ENCODE peak calls at places on chromosomes 16 and 17, in nine cellular contexts. F, T, N, G, D, M, I, J and X are unnamed samples.

GRCh38 chr16:84024854-84025253 is 17.7 kb downstream of the SLC38A8 start:
- DNase-seq in F (no peak), T (no peak), N (peak), G (peak), D (no peak), M (no peak), I (peak), J (peak), X (no peak)

GRCh38 chr16:57684626-57685358 is 9.8 kb upstream of the DRC7 start:
- DNase-seq in F (no peak), T (no peak), N (no peak), G (no peak), D (no peak), M (no peak), I (no peak), J (no peak), X (no peak)

GRCh38 chr17:45432405-45433113 is at the start of gene ARHGAP27:
- DNase-seq in F (no peak), T (no peak), N (no peak), G (no peak), D (peak), M (no peak), I (peak), J (peak), X (peak)

GRCh38 chr16:78434401-78434800 is 334.9 kb downstream of the WWOX start:
- DNase-seq in F (no peak), T (no peak), N (no peak), G (no peak), D (no peak), M (no peak), I (no peak), J (no peak), X (no peak)

GRCh38 chr16:4828567-4829320 is 18.3 kb downstream of the GLYR1 start:
- DNase-seq in F (no peak), T (no peak), N (peak), G (no peak), D (peak), M (no peak), I (no peak), J (no peak), X (no peak)

GRCh38 chr17:61395983-61396585 is 3.6 kb upstream of the TBX2 start:
- DNase-seq in F (no peak), T (no peak), N (no peak), G (no peak), D (no peak), M (no peak), I (no peak), J (no peak), X (no peak)

GRCh38 chr17:19260958-19261357 is 23.8 kb downstream of the EPN2 start:
- DNase-seq in F (no peak), T (no peak), N (no peak), G (peak), D (no peak), M (no peak), I (no peak), J (no peak), X (no peak)

GRCh38 chr17:80356231-80356856 is 58.6 kb upstream of the ENDOV start:
- DNase-seq in F (no peak), T (no peak), N (no peak), G (no peak), D (no peak), M (no peak), I (no peak), J (no peak), X (no peak)

GRCh38 chr17:69884361-69884760 is 190.7 kb upstream of the KCNJ16 start:
- DNase-seq in F (no peak), T (no peak), N (no peak), G (no peak), D (no peak), M (no peak), I (no peak), J (no peak), X (no peak)

GRCh38 chr17:59800530-59800942 is 92.2 kb downstream of the TUBD1 start:
- DNase-seq in F (no peak), T (no peak), N (no peak), G (peak), D (no peak), M (no peak), I (no peak), J (peak), X (no peak)

GRCh38 chr16:1494129-1494640 is 1.0 kb downstream of the TELO2 start:
- DNase-seq in F (peak), T (no peak), N (peak), G (peak), D (peak), M (no peak), I (peak), J (peak), X (no peak)

GRCh38 chr16:67339453-67339852 is 12.8 kb downstream of the LRRC36 start:
- DNase-seq in F (peak), T (no peak), N (peak), G (peak), D (no peak), M (no peak), I (peak), J (peak), X (no peak)

GRCh38 chr16:1102921-1103648 is 7.0 kb upstream of the C1QTNF8 start:
- DNase-seq in F (no peak), T (peak), N (peak), G (no peak), D (peak), M (peak), I (peak), J (peak), X (peak)

GRCh38 chr16:1950047-1950446 is 4.4 kb downstream of the RPL3L start:
- DNase-seq in F (no peak), T (no peak), N (no peak), G (no peak), D (no peak), M (no peak), I (no peak), J (no peak), X (no peak)

GRCh38 chr17:79808763-79809529 is 12.1 kb upstream of the CBX8 start:
- DNase-seq in F (no peak), T (no peak), N (no peak), G (peak), D (peak), M (no peak), I (peak), J (no peak), X (peak)

GRCh38 chr16:29806096-29806579 is at the start of gene MAZ:
- DNase-seq in F (peak), T (no peak), N (peak), G (peak), D (no peak), M (peak), I (peak), J (peak), X (peak)

GRCh38 chr16:22306788-22307187 is 9.6 kb downstream of the POLR3E start:
- DNase-seq in F (no peak), T (no peak), N (no peak), G (no peak), D (no peak), M (no peak), I (no peak), J (no peak), X (no peak)

GRCh38 chr16:11557811-11558210 is 28.9 kb downstream of the LITAF start:
- DNase-seq in F (no peak), T (peak), N (no peak), G (no peak), D (no peak), M (no peak), I (no peak), J (no peak), X (no peak)

GRCh38 chr16:9437115-9437514 is 345.7 kb downstream of the HAPSTR1 start:
- DNase-seq in F (no peak), T (no peak), N (no peak), G (peak), D (no peak), M (no peak), I (no peak), J (no peak), X (no peak)

GRCh38 chr17:77096570-77097214 is 44.1 kb upstream of the SEC14L1 start:
- DNase-seq in F (no peak), T (no peak), N (peak), G (peak), D (no peak), M (no peak), I (peak), J (peak), X (no peak)

GRCh38 chr17:71441098-71441497 is 679.7 kb upstream of the SOX9 start:
- DNase-seq in F (peak), T (no peak), N (peak), G (peak), D (no peak), M (no peak), I (peak), J (peak), X (peak)

GRCh38 chr17:12128946-12129345 is 108.3 kb downstream of the MAP2K4 start:
- DNase-seq in F (no peak), T (no peak), N (no peak), G (no peak), D (no peak), M (no peak), I (no peak), J (no peak), X (no peak)

GRCh38 chr17:6276711-6277110 is 158.2 kb downstream of the AIPL1 start:
- DNase-seq in F (no peak), T (no peak), N (no peak), G (no peak), D (no peak), M (no peak), I (no peak), J (no peak), X (no peak)

GRCh38 chr17:6274310-6274709 is 160.6 kb downstream of the AIPL1 start:
- DNase-seq in F (no peak), T (no peak), N (no peak), G (no peak), D (no peak), M (no peak), I (no peak), J (no peak), X (no peak)

GRCh38 chr17:6279659-6280058 is 155.3 kb downstream of the AIPL1 start:
- DNase-seq in F (no peak), T (no peak), N (no peak), G (peak), D (peak), M (no peak), I (no peak), J (no peak), X (peak)
- TF ChIP-seq CTCF in F (no peak), T (no peak), N (no peak), G (peak), D (peak), M (no peak), I (no peak), J (no peak), X (no peak)

DNA sequence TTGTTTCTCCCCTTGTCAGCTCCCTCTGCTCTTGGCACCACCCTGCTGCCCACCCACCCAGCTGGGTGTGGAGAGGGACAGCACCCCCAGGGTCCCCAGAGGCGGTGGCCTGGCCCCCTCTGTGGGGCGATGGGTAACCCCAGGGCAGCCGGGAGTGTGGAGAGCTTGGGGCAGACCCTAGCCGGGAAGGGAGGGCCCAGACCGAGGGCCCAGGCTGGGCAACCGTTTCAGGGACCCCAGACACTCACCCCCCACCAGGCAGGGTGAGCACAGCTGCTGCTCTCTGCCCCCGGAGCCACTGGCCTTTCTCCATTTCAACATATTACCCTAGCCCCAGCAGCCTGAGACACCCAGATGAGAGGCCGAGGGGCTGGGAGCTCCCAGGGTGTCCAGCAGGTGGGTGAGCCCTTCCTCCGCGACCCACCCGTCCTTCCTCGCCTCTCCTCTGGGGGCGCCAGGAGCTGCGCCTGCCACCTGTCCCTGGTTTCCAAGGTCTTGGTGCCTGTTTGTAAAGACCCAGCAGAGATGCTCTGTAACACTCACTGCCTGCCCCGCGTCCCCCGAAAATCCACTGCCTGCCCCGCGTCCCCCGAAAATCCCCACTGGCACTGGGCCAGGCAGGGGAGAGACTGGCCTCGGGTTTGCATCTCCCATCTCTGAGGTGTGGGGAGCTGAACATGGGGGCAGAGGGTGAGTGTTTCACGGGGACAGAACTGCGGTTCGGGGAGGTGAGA is 45.4 kb downstream of the BAHCC1 start:
- DNase-seq in F (no peak), T (no peak), N (no peak), G (peak), D (no peak), M (no peak), I (no peak), J (no peak), X (peak)
- TF ChIP-seq CTCF in F (peak), T (no peak), N (peak), G (peak), D (peak), M (no peak), I (peak), J (peak), X (peak)

GRCh38 chr17:66625321-66625767 is 209.6 kb upstream of the CACNG5 start:
- DNase-seq in F (no peak), T (no peak), N (peak), G (peak), D (no peak), M (no peak), I (peak), J (peak), X (no peak)
- TF ChIP-seq CTCF in F (peak), T (peak), N (peak), G (peak), D (peak), M (no peak), I (peak), J (peak), X (peak)

DNA sequence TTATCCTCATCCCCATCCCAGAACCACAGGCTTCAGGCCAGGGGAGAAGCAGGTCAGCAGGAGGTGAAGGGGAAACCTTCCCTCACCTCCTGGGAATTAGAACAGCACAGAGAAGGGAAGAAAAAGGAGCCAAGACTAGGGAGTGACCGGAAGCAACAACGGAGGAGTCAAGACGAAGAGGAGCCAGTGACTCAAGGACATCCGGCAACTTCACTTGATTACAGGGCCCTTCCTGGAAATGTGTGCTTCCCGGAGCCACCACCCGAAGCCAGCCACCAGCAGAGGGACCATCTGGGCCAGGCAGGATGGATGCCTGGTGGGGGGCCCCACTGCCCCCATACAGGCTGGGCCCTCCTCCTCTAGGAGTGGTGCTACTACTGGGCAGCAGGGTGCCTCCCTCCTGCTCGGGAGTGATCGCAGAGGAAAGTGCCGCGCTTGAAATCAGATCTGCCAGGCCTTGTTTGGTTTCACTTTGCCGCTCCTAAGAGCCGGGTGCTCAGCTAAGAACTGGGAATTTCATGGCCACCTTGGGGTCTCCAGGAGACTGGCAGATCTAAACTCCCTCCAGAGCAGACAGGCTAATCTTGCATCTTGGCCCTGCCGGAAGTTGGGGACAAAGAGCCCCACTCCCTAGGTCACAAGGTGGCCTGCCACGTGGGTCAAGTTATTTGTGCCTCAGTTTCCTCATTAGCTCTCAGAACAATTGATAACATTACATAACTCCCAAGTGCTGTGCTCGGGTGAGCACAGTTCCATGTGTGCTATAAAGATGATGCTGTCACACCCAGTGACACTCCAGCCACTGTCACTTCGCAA is 6.6 kb downstream of the CDC42EP4 start:
- DNase-seq in F (no peak), T (no peak), N (peak), G (peak), D (peak), M (no peak), I (peak), J (peak), X (peak)
- TF ChIP-seq CTCF in F (peak), T (no peak), N (peak), G (peak), D (peak), M (no peak), I (peak), J (peak), X (no peak)

GRCh38 chr16:68448360-68448970 is at the start of gene SMPD3:
- DNase-seq in F (peak), T (peak), N (peak), G (peak), D (peak), M (peak), I (peak), J (peak), X (peak)
- TF ChIP-seq CTCF in F (no peak), T (peak), N (peak), G (no peak), D (no peak), M (no peak), I (no peak), J (no peak), X (no peak)